ENCODE peak calls at places on chromosomes 2 and 18, in ten cellular contexts. M is left ventricle myocardium superior; H is GM23248; Z is mammary epithelial cell; N is NCI-H1436 treated with DMSO at 0.1 percent for 48 hours; C is psoas muscle; F is activated effector memory CD4-positive, alpha-beta T cell treated with Interleukin-2 at 50 U/mL for 16 hours; Y is adipocyte; D is HCT116; T is RWPE1. X is an unnamed sample.

GRCh38 chr2:235382091-235383000 is 111.5 kb upstream of the AGAP1 start:
- DNase-seq in M (no peak), H (peak; percentile 40), Z (no peak), N (no peak), C (no peak), F (no peak), Y (no peak), D (no peak), T (no peak), X (no peak)

GRCh38 chr2:145484443-145485086 is 964.6 kb upstream of the ZEB2 start:
- DNase-seq in M (no peak), H (peak; percentile 88), Z (peak; percentile 84), N (no peak), C (no peak), F (no peak), Y (peak; percentile 57), D (peak; percentile 69), T (peak; percentile 49), X (peak; percentile 7)

GRCh38 chr2:143158500-143159262 is 29.5 kb downstream of the ARHGAP15 start:
- DNase-seq in M (no peak), H (peak; percentile 2), Z (no peak), N (no peak), C (no peak), F (no peak), Y (no peak), D (no peak), T (no peak), X (no peak)

GRCh38 chr18:79506191-79507075 is 110.7 kb downstream of the NFATC1 start:
- DNase-seq in M (peak; percentile 66), H (peak; percentile 58), Z (no peak), N (no peak), C (peak; percentile 78), F (no peak), Y (peak; percentile 26), D (no peak), T (no peak), X (no peak)

GRCh38 chr18:22703883-22704626 is 229.1 kb upstream of the RBBP8 start:
- DNase-seq in M (no peak), H (peak; percentile 52), Z (peak; percentile 43), N (no peak), C (no peak), F (no peak), Y (peak; percentile 66), D (peak; percentile 52), T (peak; percentile 61), X (no peak)

GRCh38 chr2:191051825-191052778 is 38.1 kb upstream of the STAT1 start:
- DNase-seq in M (no peak), H (peak; percentile 80), Z (peak; percentile 35), N (no peak), C (no peak), F (no peak), Y (peak; percentile 87), D (peak; percentile 45), T (peak; percentile 48), X (no peak)

GRCh38 chr18:42936289-42936688 is 179.2 kb downstream of the RIT2 start:
- DNase-seq in M (no peak), H (no peak), Z (no peak), N (no peak), C (no peak), F (no peak), Y (no peak), D (no peak), T (no peak), X (no peak)

GRCh38 chr2:219017166-219017931 is 24.0 kb downstream of the CFAP65 start:
- DNase-seq in M (no peak), H (no peak), Z (no peak), N (no peak), C (peak; percentile 34), F (no peak), Y (no peak), D (no peak), T (no peak), X (no peak)

GRCh38 chr2:113080134-113080533 is 12.4 kb downstream of the IL1F10 start:
- DNase-seq in M (no peak), H (peak; percentile 75), Z (peak; percentile 47), N (no peak), C (no peak), F (peak; percentile 2), Y (peak; percentile 70), D (peak; percentile 13), T (no peak), X (no peak)

GRCh38 chr2:220192994-220193753 is 565.7 kb downstream of the SLC4A3 start:
- DNase-seq in M (no peak), H (no peak), Z (peak; percentile 76), N (no peak), C (no peak), F (no peak), Y (no peak), D (no peak), T (peak; percentile 26), X (no peak)

GRCh38 chr18:23156134-23156533 is 20.8 kb downstream of the CABLES1 start:
- DNase-seq in M (no peak), H (no peak), Z (no peak), N (no peak), C (no peak), F (no peak), Y (no peak), D (no peak), T (no peak), X (no peak)

GRCh38 chr2:30747206-30747605 is 60.0 kb downstream of the CAPN13 start:
- DNase-seq in M (no peak), H (no peak), Z (no peak), N (no peak), C (no peak), F (no peak), Y (no peak), D (no peak), T (no peak), X (no peak)

GRCh38 chr2:232609607-232610006 is 23.8 kb upstream of the EFHD1 start:
- DNase-seq in M (no peak), H (no peak), Z (no peak), N (no peak), C (no peak), F (no peak), Y (no peak), D (no peak), T (no peak), X (no peak)

GRCh38 chr2:173521450-173522192 is 166.9 kb downstream of the CDCA7 start:
- DNase-seq in M (no peak), H (no peak), Z (no peak), N (no peak), C (no peak), F (no peak), Y (no peak), D (no peak), T (peak; percentile 68), X (no peak)

GRCh38 chr18:79883461-79884295 is 67.8 kb downstream of the SLC66A2 start:
- DNase-seq in M (peak; percentile 15), H (no peak), Z (no peak), N (no peak), C (no peak), F (no peak), Y (no peak), D (no peak), T (no peak), X (no peak)

GRCh38 chr2:91442246-91442905 is 2750.9 kb downstream of the RPIA start:
- DNase-seq in M (peak; percentile 31), H (peak; percentile 34), Z (peak; percentile 2), N (no peak), C (peak; percentile 60), F (no peak), Y (peak; percentile 8), D (no peak), T (no peak), X (no peak)

GRCh38 chr2:8576525-8577157 is 105.2 kb upstream of the ID2 start:
- DNase-seq in M (no peak), H (no peak), Z (no peak), N (no peak), C (no peak), F (no peak), Y (no peak), D (no peak), T (no peak), X (no peak)